ENCODE peak calls at places on chromosomes 2 and 18, in nine cellular contexts. G is spleen, Q is A549, Y is suprapubic skin, K is right lobe of liver, Z is ovary, S is adrenal gland, O is HCT116, U is Peyer's patch. E is an unnamed sample. For H3K4me1 and H3K9me3, the result is how much of the 10 kb centered on the place peaks cover.

GRCh38 chr2:226475650-226476049 is 324.0 kb downstream of the IRS1 start:
- DNase-seq in G (no peak), Y (no peak), O (peak), Q (peak), S (no peak), K (no peak), Z (no peak), U (no peak), E (no peak)

GRCh38 chr2:238926761-238927611 is 79.1 kb downstream of the TWIST2 start:
- DNase-seq in Z (peak), S (no peak), G (peak), K (peak), Q (no peak), U (peak), Y (peak), O (no peak), E (no peak)

GRCh38 chr2:39513641-39514094 is 76.6 kb upstream of the MAP4K3 start:
- DNase-seq in Q (peak), G (no peak), K (peak), Y (no peak), O (peak), Z (peak), U (no peak), S (peak), E (peak)

GRCh38 chr2:111618577-111618930 is 265.4 kb downstream of the ANAPC1 start:
- DNase-seq in S (no peak), U (no peak), G (peak), Y (no peak), O (no peak), Z (no peak), Q (no peak), K (no peak), E (no peak)

GRCh38 chr18:61851940-61852451 is 40.8 kb downstream of the RNF152 start:
- DNase-seq in S (no peak), Y (no peak), Q (no peak), K (no peak), U (no peak), Z (no peak), O (no peak), G (no peak), E (no peak)

GRCh38 chr2:167132906-167133555 is 244.8 kb downstream of the XIRP2 start:
- DNase-seq in Y (no peak), S (no peak), Z (no peak), O (no peak), K (no peak), G (no peak), Q (no peak), U (no peak), E (no peak)

GRCh38 chr2:189940913-189941312 is 121.6 kb downstream of the MSTN start:
- DNase-seq in Y (no peak), U (no peak), O (no peak), S (no peak), Q (no peak), Z (no peak), K (no peak), G (no peak), E (no peak)

GRCh38 chr2:33247325-33247724 is 229.1 kb upstream of the RASGRP3 start:
- DNase-seq in O (no peak), K (no peak), S (no peak), Y (no peak), G (no peak), U (no peak), Z (no peak), Q (no peak), E (no peak)

GRCh38 chr2:25311866-25312575 is 29.7 kb downstream of the DNMT3A start:
- DNase-seq in Y (no peak), O (no peak), Z (peak), U (no peak), K (peak), S (no peak), G (no peak), Q (no peak), E (peak)

GRCh38 chr2:218733615-218734021 is 23.0 kb downstream of the TTLL4 start:
- DNase-seq in Q (peak), Y (no peak), G (no peak), Z (no peak), U (no peak), S (no peak), O (no peak), K (peak), E (peak)

GRCh38 chr2:150272404-150272803 is 215.1 kb downstream of the RND3 start:
- DNase-seq in K (no peak), U (no peak), O (no peak), Z (no peak), Y (no peak), S (no peak), Q (no peak), G (no peak), E (no peak)

GRCh38 chr2:3121601-3122000 is 256.0 kb downstream of the EIPR1 start:
- DNase-seq in S (no peak), Z (no peak), Y (no peak), O (no peak), Q (no peak), K (no peak), U (no peak), G (no peak), E (no peak)

GRCh38 chr2:195945056-195945455 is 123.6 kb downstream of the DNAH7 start:
- DNase-seq in Y (no peak), G (no peak), U (no peak), O (no peak), S (no peak), K (no peak), Z (no peak), Q (no peak), E (no peak)

GRCh38 chr18:683531-683930 is 26.1 kb downstream of the TYMS start:
- DNase-seq in U (no peak), Z (no peak), Y (no peak), O (no peak), K (no peak), G (no peak), S (no peak), Q (no peak), E (no peak)

GRCh38 chr2:50118951-50119702 is 912.8 kb downstream of the NRXN1 start:
- DNase-seq in Z (no peak), U (no peak), K (no peak), Y (no peak), S (no peak), Q (no peak), O (no peak), G (no peak), E (no peak)

GRCh38 chr2:36441816-36442215 is 86.2 kb downstream of the CRIM1 start:
- DNase-seq in G (no peak), Y (no peak), Z (no peak), Q (no peak), O (no peak), U (no peak), S (no peak), K (no peak), E (no peak)

GRCh38 chr2:208033701-208034502 is 8.6 kb upstream of the PLEKHM3 start:
- DNase-seq in Q (no peak), S (peak), G (no peak), U (peak), Z (no peak), Y (no peak), K (peak), O (peak), E (peak)

GRCh38 chr2:68250652-68251186 is 1.6 kb downstream of the PPP3R1 start:
- DNase-seq in Q (no peak), Z (no peak), Y (no peak), O (no peak), G (no peak), S (no peak), K (no peak), U (no peak), E (peak)

GRCh38 chr18:2641638-2642037 is 13.9 kb upstream of the SMCHD1 start:
- DNase-seq in U (no peak), Q (no peak), K (no peak), S (no peak), Z (no peak), G (no peak), O (no peak), Y (no peak), E (no peak)

GRCh38 chr2:110716959-110717645 is 15.3 kb upstream of the ACOXL start:
- DNase-seq in G (no peak), U (no peak), Z (no peak), Y (no peak), O (no peak), S (peak), Q (no peak), K (no peak), E (no peak)

GRCh38 chr18:63818212-63818611 is 43.0 kb downstream of the SERPINB7 start:
- DNase-seq in Q (no peak), G (no peak), U (no peak), Z (no peak), Y (no peak), O (no peak), S (no peak), K (no peak), E (no peak)

GRCh38 chr2:102313025-102313424 is 1.7 kb downstream of the IL1RL1 start:
- DNase-seq in G (no peak), S (no peak), Z (no peak), Q (no peak), K (no peak), Y (no peak), O (no peak), U (no peak), E (no peak)

GRCh38 chr2:8511868-8512612 is 169.8 kb upstream of the ID2 start:
- DNase-seq in K (no peak), G (peak), Z (no peak), O (no peak), U (no peak), Y (no peak), S (no peak), Q (no peak), E (no peak)

GRCh38 chr2:231632559-231633142 is 40.0 kb downstream of the TEX44 start:
- DNase-seq in G (no peak), Q (no peak), S (no peak), K (no peak), Y (no peak), Z (no peak), U (no peak), O (no peak), E (no peak)

GRCh38 chr2:236286866-236287545 is 22.8 kb upstream of the ASB18 start:
- DNase-seq in Z (no peak), K (no peak), G (no peak), Y (no peak), S (no peak), Q (no peak), U (no peak), O (no peak), E (no peak)

GRCh38 chr2:10217499-10217861 is 85.2 kb upstream of the HPCAL1 start:
- DNase-seq in Y (no peak), Q (no peak), K (no peak), Z (no peak), O (no peak), G (peak), S (no peak), U (peak), E (no peak)

GRCh38 chr2:74089816-74090745 is 57.6 kb downstream of the BOLA3 start:
- DNase-seq in S (no peak), K (no peak), U (no peak), Y (no peak), G (no peak), Q (no peak), Z (no peak), O (no peak), E (no peak)

GRCh38 chr2:86078801-86079545 is 26.7 kb downstream of the POLR1A start:
- DNase-seq in Z (peak), U (no peak), O (no peak), Y (no peak), S (peak), Q (no peak), G (no peak), K (no peak), E (peak)

GRCh38 chr2:230155359-230155758 is 64.4 kb downstream of the SP110 start:
- DNase-seq in O (no peak), U (no peak), Y (no peak), G (no peak), K (no peak), Z (no peak), Q (no peak), S (no peak), E (no peak)

GRCh38 chr2:216341151-216341550 is 31.1 kb downstream of the MARCHF4 start:
- DNase-seq in K (no peak), Y (no peak), Q (no peak), O (no peak), S (no peak), G (no peak), U (no peak), Z (no peak), E (no peak)

GRCh38 chr2:198517961-198518360 is 713.6 kb downstream of the PLCL1 start:
- DNase-seq in U (no peak), K (no peak), Y (no peak), Q (no peak), G (no peak), S (no peak), Z (no peak), O (no peak), E (no peak)

GRCh38 chr2:112980537-112980936 is 2.7 kb downstream of the IL36G start:
- DNase-seq in S (no peak), Z (no peak), O (no peak), Y (no peak), G (no peak), Q (no peak), U (no peak), K (no peak), E (no peak)

GRCh38 chr2:161166538-161167409 is 6.5 kb downstream of the TANK start:
- DNase-seq in Y (no peak), K (no peak), G (no peak), Z (no peak), U (no peak), S (no peak), Q (no peak), O (peak), E (no peak)

GRCh38 chr2:64260817-64261216 is 116.6 kb upstream of the PELI1 start:
- DNase-seq in U (no peak), S (peak), O (no peak), Y (no peak), Z (no peak), K (peak), G (peak), Q (no peak), E (peak)

DNA sequence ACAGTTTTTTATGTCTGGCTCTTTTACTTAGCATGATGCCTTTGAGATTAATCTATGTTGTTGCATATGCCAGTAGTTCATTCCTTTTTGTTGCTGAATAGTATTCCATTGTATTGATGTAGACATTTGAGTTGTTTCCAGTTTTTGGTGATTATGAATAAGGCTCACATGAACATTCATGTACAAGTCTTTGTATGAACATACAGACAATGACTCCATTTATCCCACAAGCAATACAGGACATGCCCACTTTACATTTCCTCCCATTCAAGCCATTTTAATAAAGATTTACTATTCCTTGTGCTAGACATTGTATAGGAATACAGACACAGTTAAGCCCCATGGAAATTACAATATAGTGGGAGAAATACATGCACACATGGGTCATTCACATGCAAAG is 118.0 kb downstream of the TRIM43 start:
- DNase-seq in Y (no peak), S (no peak), Z (no peak), K (no peak), O (no peak), G (no peak), U (no peak), Q (no peak), E (no peak)
- H3K4me1 ChIP-seq in Y (under half), S (under half), Z (under half), K (under half), O (under half), G (under half), U (under half), Q (under half), E (under half)

GRCh38 chr2:20728114-20728758 is 61.3 kb downstream of the GDF7 start:
- DNase-seq in Q (no peak), G (no peak), O (no peak), K (peak), Y (no peak), S (no peak), U (no peak), Z (peak), E (no peak)
- TF ChIP-seq POLR2A in Q (no peak), G (no peak), O (no peak), K (no peak), Y (no peak), S (no peak), U (no peak), Z (no peak), E (no peak)

GRCh38 chr2:95220449-95220848 is 13.1 kb downstream of the ZNF892 start:
- DNase-seq in Y (no peak), Q (no peak), O (no peak), U (no peak), K (no peak), S (no peak), Z (no peak), G (no peak), E (no peak)
- H3K9me3 ChIP-seq in Y (half or more), Q (half or more), O (under half), U (under half), K (under half), S (half or more), Z (under half), G (half or more), E (half or more)

GRCh38 chr2:55116598-55116964 is 66.3 kb upstream of the RTN4 start:
- DNase-seq in Q (no peak), U (no peak), G (no peak), Z (no peak), Y (no peak), S (no peak), K (no peak), O (no peak), E (no peak)
- H3K4me1 ChIP-seq in Q (half or more), U (under half), G (half or more), Z (under half), Y (under half), S (under half), K (under half), O (under half), E (under half)